ENCODE peak calls at places on chromosome 6, in four cellular contexts. One of them, this sample, is unnamed.

GRCh38 chr6:75315978-75316377 is 31.4 kb upstream of the TMEM30A start:
- DNase-seq in SK-N-SH: no peak
- DNase-seq in K562: no peak
- DNase-seq in HCT116: no peak
- DNase-seq in this sample: no peak

GRCh38 chr6:134596191-134596590 is 278.3 kb upstream of the SGK1 start:
- DNase-seq in HCT116: no peak
- DNase-seq in SK-N-SH: no peak
- DNase-seq in K562: no peak
- DNase-seq in this sample: no peak

GRCh38 chr6:3480009-3480408 is 23.2 kb upstream of the SLC22A23 start:
- DNase-seq in HCT116: no peak
- DNase-seq in K562: no peak
- DNase-seq in SK-N-SH: no peak
- DNase-seq in this sample: no peak

GRCh38 chr6:149380523-149380922 is 19.5 kb upstream of the SUMO4 start:
- DNase-seq in HCT116: no peak
- DNase-seq in SK-N-SH: no peak
- DNase-seq in K562: no peak
- DNase-seq in this sample: no peak

GRCh38 chr6:113344969-113345368 is 512.2 kb upstream of the MARCKS start:
- DNase-seq in HCT116: no peak
- DNase-seq in SK-N-SH: no peak
- DNase-seq in K562: no peak
- DNase-seq in this sample: no peak

GRCh38 chr6:32415521-32416019 is 8.6 kb upstream of the BTNL2 start:
- DNase-seq in HCT116: peak; percentile 74
- DNase-seq in K562: peak; percentile 81
- DNase-seq in SK-N-SH: peak; percentile 50
- DNase-seq in this sample: peak; percentile 60

GRCh38 chr6:135180458-135181332 is at the start of gene MYB:
- DNase-seq in K562: peak; percentile 92
- DNase-seq in SK-N-SH: peak; percentile 97
- DNase-seq in HCT116: no peak
- DNase-seq in this sample: no peak

GRCh38 chr6:161044335-161044734 is 52.8 kb downstream of the MAP3K4 start:
- DNase-seq in HCT116: no peak
- DNase-seq in K562: no peak
- DNase-seq in SK-N-SH: no peak
- DNase-seq in this sample: no peak

GRCh38 chr6:126228001-126228791 is 111.7 kb upstream of the CENPW start:
- DNase-seq in SK-N-SH: peak; percentile 73
- DNase-seq in HCT116: no peak
- DNase-seq in K562: peak; percentile 12
- DNase-seq in this sample: no peak

GRCh38 chr6:44254957-44255808 is 2.1 kb downstream of the SLC35B2 start:
- DNase-seq in SK-N-SH: no peak
- DNase-seq in HCT116: no peak
- DNase-seq in K562: peak; percentile 66
- DNase-seq in this sample: no peak

GRCh38 chr6:72035966-72036365 is 149.6 kb downstream of the RIMS1 start:
- DNase-seq in K562: no peak
- DNase-seq in HCT116: no peak
- DNase-seq in SK-N-SH: no peak
- DNase-seq in this sample: no peak

GRCh38 chr6:163830641-163831040 is 416.1 kb downstream of the QKI start:
- DNase-seq in HCT116: no peak
- DNase-seq in SK-N-SH: no peak
- DNase-seq in K562: no peak
- DNase-seq in this sample: no peak

GRCh38 chr6:44699082-44699481 is 311.6 kb downstream of the CDC5L start:
- DNase-seq in K562: no peak
- DNase-seq in HCT116: no peak
- DNase-seq in SK-N-SH: no peak
- DNase-seq in this sample: no peak

GRCh38 chr6:159874475-159874874 is 16.3 kb upstream of the MAS1 start:
- DNase-seq in SK-N-SH: no peak
- DNase-seq in HCT116: no peak
- DNase-seq in K562: no peak
- DNase-seq in this sample: no peak

GRCh38 chr6:12138377-12138776 is 126.3 kb downstream of the HIVEP1 start:
- DNase-seq in HCT116: no peak
- DNase-seq in K562: no peak
- DNase-seq in SK-N-SH: no peak
- DNase-seq in this sample: no peak

GRCh38 chr6:64085126-64085525 is 449.5 kb downstream of the PHF3 start:
- DNase-seq in HCT116: no peak
- DNase-seq in SK-N-SH: no peak
- DNase-seq in K562: no peak
- DNase-seq in this sample: no peak

GRCh38 chr6:143270026-143270425 is 180.5 kb downstream of the ADAT2 start:
- DNase-seq in HCT116: no peak
- DNase-seq in SK-N-SH: no peak
- DNase-seq in K562: no peak
- DNase-seq in this sample: no peak

GRCh38 chr6:31396422-31397152 is 6.8 kb upstream of the MICA start:
- DNase-seq in HCT116: peak; percentile 75
- DNase-seq in K562: peak; percentile 92
- DNase-seq in SK-N-SH: peak; percentile 68
- DNase-seq in this sample: peak; percentile 40

GRCh38 chr6:41780623-41781301 is at the start of gene PRICKLE4:
- DNase-seq in K562: peak; percentile 76
- DNase-seq in SK-N-SH: peak; percentile 71
- DNase-seq in HCT116: no peak
- DNase-seq in this sample: no peak

GRCh38 chr6:41779793-41780622 is at the start of gene FRS3:
- DNase-seq in K562: peak; percentile 99
- DNase-seq in HCT116: peak; percentile 90
- DNase-seq in SK-N-SH: peak; percentile 99
- DNase-seq in this sample: peak; percentile 91

GRCh38 chr6:41779336-41779735 is 364 bp downstream of the FRS3 start:
- DNase-seq in HCT116: no peak
- DNase-seq in SK-N-SH: no peak
- DNase-seq in K562: no peak
- DNase-seq in this sample: no peak

GRCh38 chr6:41777886-41778285 is 1.8 kb downstream of the FRS3 start:
- DNase-seq in K562: no peak
- DNase-seq in SK-N-SH: no peak
- DNase-seq in HCT116: no peak
- DNase-seq in this sample: no peak

GRCh38 chr6:41778895-41779294 is 805 bp downstream of the FRS3 start:
- DNase-seq in SK-N-SH: no peak
- DNase-seq in K562: no peak
- DNase-seq in HCT116: no peak
- DNase-seq in this sample: no peak
- H3K4me3 ChIP-seq in SK-N-SH: peak overlapping the region; percentile 52
- H3K4me3 ChIP-seq in K562: peak overlapping the region; percentile 69
- H3K4me3 ChIP-seq in HCT116: peak overlapping the region; percentile 77
- H3K4me3 ChIP-seq in this sample: peak overlapping the region; percentile 52

DNA sequence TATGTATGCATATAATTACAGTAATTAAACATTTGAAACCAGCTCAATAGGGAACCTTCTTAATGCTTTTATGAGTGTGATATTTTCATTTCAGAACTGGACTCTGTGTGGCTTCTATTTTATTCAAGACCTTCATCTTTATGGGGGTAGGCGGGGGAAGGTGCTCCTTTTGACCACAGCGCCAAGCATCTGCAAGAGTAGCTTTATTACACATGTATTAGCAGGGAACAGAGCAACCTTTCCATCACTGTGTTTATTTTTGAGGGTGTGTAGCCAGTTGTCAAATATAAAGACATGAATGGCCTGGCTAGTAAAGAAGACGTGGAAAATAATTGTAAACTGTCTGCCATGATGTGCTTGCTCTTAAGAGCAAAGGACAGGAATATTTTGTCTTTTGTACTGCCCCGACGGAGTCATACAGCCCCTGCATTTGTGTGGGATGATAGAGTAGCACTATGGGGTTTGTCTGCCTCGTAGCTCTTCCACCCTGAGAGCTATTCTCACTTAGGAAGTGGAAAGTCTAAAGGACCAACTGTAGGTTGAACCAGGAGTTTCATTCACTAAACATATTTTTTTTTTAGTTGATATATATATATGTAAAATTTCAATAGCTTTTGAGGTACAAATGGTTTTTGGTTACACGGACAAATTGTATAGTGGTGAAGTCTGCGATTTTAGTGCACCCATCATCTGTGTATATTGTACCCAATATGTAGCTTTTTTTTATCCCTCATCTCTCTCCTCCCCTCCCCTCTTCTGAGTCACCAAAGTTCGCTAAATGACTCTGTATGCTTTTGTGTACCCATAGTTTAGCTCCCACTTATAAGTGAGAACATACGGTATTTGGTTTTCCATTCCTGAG is 91.2 kb downstream of the CARMIL1 start:
- DNase-seq in SK-N-SH: no peak
- DNase-seq in HCT116: no peak
- DNase-seq in K562: no peak
- DNase-seq in this sample: no peak
- TF ChIP-seq YY1 in SK-N-SH: no peak
- TF ChIP-seq YY1 in HCT116: no peak
- TF ChIP-seq YY1 in K562: no peak
- TF ChIP-seq YY1 in this sample: no peak

GRCh38 chr6:35363293-35363750 is 21.0 kb downstream of the PPARD start:
- DNase-seq in HCT116: no peak
- DNase-seq in K562: peak; percentile 96
- DNase-seq in SK-N-SH: peak; percentile 68
- DNase-seq in this sample: no peak
- H3K9ac ChIP-seq in HCT116: no peak overlapping the region
- H3K9ac ChIP-seq in K562: peak overlapping the region; percentile 89
- H3K9ac ChIP-seq in SK-N-SH: no peak overlapping the region
- H3K9ac ChIP-seq in this sample: no peak overlapping the region

GRCh38 chr6:154842828-154843227 is 109.6 kb downstream of the SCAF8 start:
- DNase-seq in SK-N-SH: peak; percentile 14
- DNase-seq in K562: no peak
- DNase-seq in HCT116: no peak
- DNase-seq in this sample: no peak

GRCh38 chr6:154835307-154835706 is 102.1 kb downstream of the SCAF8 start:
- DNase-seq in SK-N-SH: no peak
- DNase-seq in HCT116: no peak
- DNase-seq in K562: no peak
- DNase-seq in this sample: no peak

GRCh38 chr6:154839546-154839945 is 106.3 kb downstream of the SCAF8 start:
- DNase-seq in HCT116: no peak
- DNase-seq in K562: no peak
- DNase-seq in SK-N-SH: no peak
- DNase-seq in this sample: no peak

GRCh38 chr6:154840363-154840762 is 107.1 kb downstream of the SCAF8 start:
- DNase-seq in SK-N-SH: no peak
- DNase-seq in K562: no peak
- DNase-seq in HCT116: no peak
- DNase-seq in this sample: no peak

GRCh38 chr6:154841109-154841508 is 107.9 kb downstream of the SCAF8 start:
- DNase-seq in K562: no peak
- DNase-seq in HCT116: no peak
- DNase-seq in SK-N-SH: no peak
- DNase-seq in this sample: no peak
- H3K4me3 ChIP-seq in K562: no peak overlapping the region
- H3K4me3 ChIP-seq in HCT116: no peak overlapping the region
- H3K4me3 ChIP-seq in SK-N-SH: no peak overlapping the region
- H3K4me3 ChIP-seq in this sample: no peak overlapping the region

This sample was measured in NT2/D1.